ENCODE peak calls at places on chromosome 12, in seven cellular contexts. One of them, this sample, is unnamed.

GRCh38 chr12:99983721-99984258 is 946 bp downstream of the ANKS1B start:
- DNase-seq in left cardiac atrium: no peak
- DNase-seq in HTR-8/SVneo: no peak
- DNase-seq in substantia nigra: no peak
- DNase-seq in EH: no peak
- DNase-seq in MM.1S: no peak
- DNase-seq in PC-9: no peak
- DNase-seq in this sample: no peak

GRCh38 chr12:103924761-103925641 is 5.2 kb upstream of the HSP90B1 start:
- DNase-seq in substantia nigra: no peak
- DNase-seq in MM.1S: peak
- DNase-seq in PC-9: no peak
- DNase-seq in left cardiac atrium: no peak
- DNase-seq in EH: peak
- DNase-seq in HTR-8/SVneo: no peak
- DNase-seq in this sample: no peak

GRCh38 chr12:32877670-32878459 is 18.7 kb downstream of the PKP2 start:
- DNase-seq in substantia nigra: no peak
- DNase-seq in EH: no peak
- DNase-seq in left cardiac atrium: peak
- DNase-seq in PC-9: no peak
- DNase-seq in MM.1S: no peak
- DNase-seq in HTR-8/SVneo: no peak
- DNase-seq in this sample: no peak

GRCh38 chr12:1830981-1831930 is 10.9 kb downstream of the LRTM2 start:
- DNase-seq in MM.1S: peak
- DNase-seq in EH: peak
- DNase-seq in PC-9: peak
- DNase-seq in left cardiac atrium: peak
- DNase-seq in substantia nigra: no peak
- DNase-seq in HTR-8/SVneo: peak
- DNase-seq in this sample: no peak

GRCh38 chr12:102702447-102703114 is 214.5 kb downstream of the PAH start:
- DNase-seq in PC-9: peak
- DNase-seq in MM.1S: peak
- DNase-seq in EH: peak
- DNase-seq in left cardiac atrium: peak
- DNase-seq in HTR-8/SVneo: peak
- DNase-seq in substantia nigra: no peak
- DNase-seq in this sample: no peak

GRCh38 chr12:55927588-55928502 is at the start of gene PYM1:
- DNase-seq in PC-9: peak
- DNase-seq in MM.1S: peak
- DNase-seq in left cardiac atrium: peak
- DNase-seq in substantia nigra: peak
- DNase-seq in EH: peak
- DNase-seq in HTR-8/SVneo: no peak
- DNase-seq in this sample: peak

GRCh38 chr12:51205350-51205749 is 12.5 kb downstream of the POU6F1 start:
- DNase-seq in HTR-8/SVneo: no peak
- DNase-seq in EH: no peak
- DNase-seq in MM.1S: no peak
- DNase-seq in substantia nigra: no peak
- DNase-seq in PC-9: no peak
- DNase-seq in left cardiac atrium: no peak
- DNase-seq in this sample: no peak

GRCh38 chr12:63238892-63239291 is 87.9 kb upstream of the AVPR1A start:
- DNase-seq in EH: no peak
- DNase-seq in substantia nigra: no peak
- DNase-seq in PC-9: no peak
- DNase-seq in left cardiac atrium: no peak
- DNase-seq in MM.1S: no peak
- DNase-seq in HTR-8/SVneo: no peak
- DNase-seq in this sample: no peak

GRCh38 chr12:63276537-63277365 is 125.8 kb upstream of the AVPR1A start:
- DNase-seq in left cardiac atrium: no peak
- DNase-seq in PC-9: no peak
- DNase-seq in HTR-8/SVneo: peak
- DNase-seq in EH: peak
- DNase-seq in substantia nigra: no peak
- DNase-seq in MM.1S: peak
- DNase-seq in this sample: peak

GRCh38 chr12:6167327-6168280 is 32.6 kb upstream of the CD9 start:
- DNase-seq in EH: peak
- DNase-seq in HTR-8/SVneo: peak
- DNase-seq in MM.1S: peak
- DNase-seq in substantia nigra: no peak
- DNase-seq in left cardiac atrium: peak
- DNase-seq in PC-9: peak
- DNase-seq in this sample: peak

GRCh38 chr12:34400423-34400881 is 378.2 kb downstream of the ALG10 start:
- DNase-seq in substantia nigra: no peak
- DNase-seq in PC-9: no peak
- DNase-seq in EH: no peak
- DNase-seq in HTR-8/SVneo: no peak
- DNase-seq in left cardiac atrium: peak
- DNase-seq in MM.1S: no peak
- DNase-seq in this sample: no peak

GRCh38 chr12:93164103-93164880 is 213.4 kb upstream of the NUDT4 start:
- DNase-seq in PC-9: peak
- DNase-seq in left cardiac atrium: no peak
- DNase-seq in HTR-8/SVneo: no peak
- DNase-seq in MM.1S: no peak
- DNase-seq in EH: peak
- DNase-seq in substantia nigra: no peak
- DNase-seq in this sample: no peak